ENCODE peak calls at places on chromosomes 13 and 19, in ten cellular contexts. U is uterus, X is brain microvascular endothelial cell, A is ascending aorta, L is A549, T is heart right ventricle, O is left lung, Z is neural progenitor cell, H is adrenal gland, I is lower lobe of right lung. W is an unnamed sample.
A peak's percentile ranks its signal among the peaks of the same experiment; 100 is the strongest.

GRCh38 chr19:10508707-10509106 is 5.6 kb upstream of the KEAP1 start:
- DNase-seq in O (no peak), I (no peak), A (no peak), Z (no peak), T (no peak), X (no peak), U (no peak), H (no peak), L (no peak), W (no peak)

GRCh38 chr13:91618315-91618714 is 219.9 kb downstream of the GPC5 start:
- DNase-seq in U (no peak), I (no peak), T (no peak), O (no peak), A (no peak), H (no peak), L (no peak), Z (no peak), X (no peak), W (no peak)

GRCh38 chr13:96090240-96091101 is 564 bp downstream of the HS6ST3 start:
- DNase-seq in A (no peak), X (no peak), I (no peak), O (peak; percentile 61), L (no peak), T (no peak), U (no peak), Z (peak; percentile 66), H (peak; percentile 25), W (no peak)

GRCh38 chr19:58439576-58440554 is at the start of gene ZNF132:
- DNase-seq in X (peak; percentile 100), I (peak; percentile 97), L (peak; percentile 44), Z (peak; percentile 85), A (peak; percentile 99), H (peak; percentile 95), T (peak; percentile 99), U (peak; percentile 95), O (peak; percentile 96), W (peak; percentile 99)

GRCh38 chr13:94480672-94481145 is 1.2 kb upstream of the DCT start:
- DNase-seq in I (no peak), U (no peak), L (no peak), O (no peak), Z (no peak), T (no peak), H (no peak), X (no peak), A (no peak), W (no peak)

GRCh38 chr13:44267966-44268365 is 105.7 kb upstream of the SERP2 start:
- DNase-seq in O (no peak), T (no peak), X (peak; percentile 67), I (no peak), L (no peak), Z (no peak), U (no peak), A (no peak), H (no peak), W (peak; percentile 62)

GRCh38 chr19:30228113-30228725 is 144.0 kb upstream of the ZNF536 start:
- DNase-seq in L (no peak), X (no peak), U (no peak), Z (peak; percentile 58), A (no peak), H (peak; percentile 47), O (no peak), T (no peak), I (no peak), W (no peak)

GRCh38 chr13:51585234-51585672 is 991 bp downstream of the WDFY2 start:
- DNase-seq in A (no peak), Z (no peak), H (no peak), X (peak; percentile 16), U (no peak), T (no peak), L (no peak), O (no peak), I (no peak), W (no peak)

GRCh38 chr19:38294090-38294489 is 10.0 kb upstream of the C19orf33 start:
- DNase-seq in T (no peak), L (no peak), A (no peak), X (no peak), I (no peak), Z (no peak), H (no peak), U (no peak), O (peak; percentile 18), W (no peak)

GRCh38 chr13:53045110-53045509 is 16.5 kb downstream of the OLFM4 start:
- DNase-seq in I (no peak), A (no peak), L (no peak), X (no peak), T (peak; percentile 8), O (no peak), Z (no peak), U (no peak), H (no peak), W (no peak)

GRCh38 chr19:28746486-28746885 is 466.5 kb downstream of the UQCRFS1 start:
- DNase-seq in Z (no peak), H (no peak), L (no peak), A (no peak), T (no peak), I (no peak), U (no peak), O (no peak), X (no peak), W (no peak)

GRCh38 chr19:5680083-5680436 is 256 bp downstream of the MICOS13 start:
- DNase-seq in O (peak; percentile 83), T (no peak), X (peak; percentile 18), A (no peak), L (no peak), U (no peak), H (no peak), Z (peak; percentile 48), I (peak; percentile 68), W (no peak)

GRCh38 chr19:862529-863304 is 3.3 kb downstream of the CFD start:
- DNase-seq in O (peak; percentile 89), Z (peak; percentile 88), H (peak; percentile 70), I (peak; percentile 86), U (peak; percentile 62), A (peak; percentile 78), L (no peak), X (peak; percentile 26), T (no peak), W (no peak)

GRCh38 chr19:10007811-10008211 is 2.5 kb downstream of the COL5A3 start:
- DNase-seq in X (peak; percentile 51), T (peak; percentile 69), I (no peak), O (no peak), U (no peak), H (no peak), A (no peak), Z (no peak), L (no peak), W (no peak)

GRCh38 chr13:100506154-100506553 is 82.4 kb downstream of the GGACT start:
- DNase-seq in H (no peak), U (no peak), T (no peak), O (no peak), I (no peak), L (no peak), Z (no peak), X (no peak), A (no peak), W (no peak)

GRCh38 chr13:26343816-26344215 is 89.9 kb downstream of the CDK8 start:
- DNase-seq in X (no peak), T (no peak), I (no peak), U (no peak), H (no peak), L (no peak), Z (no peak), A (no peak), O (no peak), W (no peak)

GRCh38 chr19:4844348-4845179 is 13.1 kb upstream of the TICAM1 start:
- DNase-seq in U (peak; percentile 58), O (no peak), H (no peak), I (no peak), L (no peak), X (no peak), A (no peak), T (peak; percentile 49), Z (no peak), W (no peak)

GRCh38 chr13:30744056-30744684 is 8.8 kb downstream of the ALOX5AP start:
- DNase-seq in H (peak; percentile 55), U (no peak), A (peak; percentile 74), X (peak; percentile 65), T (no peak), I (peak; percentile 73), Z (no peak), L (peak; percentile 25), O (peak; percentile 83), W (no peak)

GRCh38 chr13:113078895-113079720 is 26.5 kb upstream of the F7 start:
- DNase-seq in O (peak; percentile 57), T (no peak), L (no peak), U (no peak), X (no peak), A (no peak), I (peak; percentile 20), Z (no peak), H (no peak), W (no peak)
- H3K27ac ChIP-seq in O (no peak overlapping the region), T (no peak overlapping the region), L (no peak overlapping the region), U (no peak overlapping the region), X (no peak overlapping the region), A (no peak overlapping the region), I (no peak overlapping the region), Z (no peak overlapping the region), H (no peak overlapping the region), W (no peak overlapping the region)

GRCh38 chr19:12647490-12648071 is 19.0 kb downstream of the MAN2B1 start:
- DNase-seq in L (no peak), H (peak; percentile 81), T (no peak), A (no peak), I (peak; percentile 79), X (peak; percentile 16), U (peak; percentile 68), O (peak; percentile 92), Z (peak; percentile 60), W (no peak)
- H3K4me3 ChIP-seq in L (no peak overlapping the region), H (no peak overlapping the region), T (peak overlapping the region; percentile 22), A (peak overlapping the region; percentile 40), I (peak overlapping the region; percentile 40), X (no peak overlapping the region), U (peak overlapping the region; percentile 4), O (peak overlapping the region; percentile 13), Z (no peak overlapping the region), W (peak overlapping the region; percentile 65)

DNA sequence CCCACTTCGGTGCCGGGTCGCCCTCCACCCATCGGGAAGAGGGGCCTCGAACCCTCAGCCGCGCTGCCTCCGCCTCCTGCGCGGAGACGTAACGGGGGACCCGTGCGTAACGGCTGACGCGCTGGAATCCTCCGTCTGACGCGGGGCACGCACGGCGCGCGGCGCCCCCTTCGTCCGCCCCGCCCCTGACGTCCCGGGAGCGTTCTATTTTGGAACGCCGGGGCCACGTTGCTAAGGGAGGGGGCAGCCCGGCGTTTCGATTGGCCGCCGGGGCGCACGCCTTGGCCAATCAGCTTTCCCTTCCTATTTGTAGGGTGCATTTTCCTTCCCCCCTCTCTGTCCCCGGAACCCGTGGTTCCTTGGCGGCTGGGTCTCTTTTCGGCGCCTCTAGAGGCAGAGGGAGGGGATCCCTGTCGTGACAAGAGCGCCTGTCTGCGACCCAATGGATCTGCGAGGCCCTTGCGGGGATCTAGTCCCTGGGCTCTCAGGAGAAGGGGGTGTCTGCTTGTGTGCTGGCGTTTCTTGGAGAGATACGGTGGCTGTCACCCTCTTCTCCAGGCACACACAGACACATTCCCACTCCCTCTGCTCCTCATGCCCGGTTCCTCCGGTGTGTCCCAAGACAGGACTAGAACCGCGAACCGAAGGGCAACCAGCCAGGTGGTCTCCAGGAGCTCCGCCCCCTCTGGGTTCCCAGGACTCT is 1.5 kb downstream of the FOSB start:
- DNase-seq in L (peak; percentile 78), U (peak; percentile 92), H (peak; percentile 93), A (peak; percentile 95), X (peak; percentile 81), Z (peak; percentile 98), O (peak; percentile 94), T (peak; percentile 93), I (peak; percentile 96), W (peak; percentile 93)
- TF ChIP-seq CTCF in L (no peak), U (no peak), H (no peak), A (no peak), X (no peak), Z (peak; percentile 8), O (no peak), T (peak; percentile 6), I (peak; percentile 9), W (no peak)

GRCh38 chr19:40721140-40721486 is 4.2 kb downstream of the ITPKC start:
- DNase-seq in Z (no peak), U (no peak), O (no peak), H (no peak), A (no peak), X (no peak), I (no peak), T (no peak), L (no peak), W (no peak)
- H3K27ac ChIP-seq in Z (no peak overlapping the region), U (peak overlapping the region; percentile 98), O (peak overlapping the region; percentile 92), H (peak overlapping the region; percentile 97), A (peak overlapping the region; percentile 97), X (no peak overlapping the region), I (peak overlapping the region; percentile 99), T (peak overlapping the region; percentile 96), L (peak overlapping the region; percentile 19), W (peak overlapping the region; percentile 94)

W was measured in coronary artery.